ENCODE peak calls at places on chromosomes 12 and 14, in four cellular contexts. Q is adrenal gland, O is fibroblast of lung, Y is esophagus squamous epithelium. G is an unnamed sample.

GRCh38 chr14:103522649-103523582 is at the start of gene CKB:
- DNase-seq in Q (peak), Y (no peak), O (peak), G (peak)

GRCh38 chr12:508795-509194 is 49.1 kb downstream of the B4GALNT3 start:
- DNase-seq in Q (no peak), O (no peak), Y (no peak), G (no peak)

GRCh38 chr12:75289678-75290200 is 40.4 kb downstream of the CAPS2 start:
- DNase-seq in Y (no peak), Q (no peak), O (peak), G (no peak)

GRCh38 chr14:61671086-61671485 is 24.2 kb upstream of the HIF1A start:
- DNase-seq in Y (no peak), Q (no peak), O (no peak), G (no peak)

GRCh38 chr14:49962616-49963015 is 69.7 kb downstream of the ARF6 start:
- DNase-seq in O (no peak), Y (no peak), Q (no peak), G (no peak)

GRCh38 chr12:19382111-19382526 is 57.2 kb upstream of the AEBP2 start:
- DNase-seq in Y (no peak), O (peak), Q (peak), G (no peak)

GRCh38 chr12:81365284-81365683 is 287.4 kb downstream of the ACSS3 start:
- DNase-seq in Y (no peak), O (no peak), Q (no peak), G (no peak)

GRCh38 chr12:54977155-54977554 is 7.4 kb downstream of the TESPA1 start:
- DNase-seq in O (peak), Y (no peak), Q (no peak), G (no peak)

GRCh38 chr14:64220056-64220455 is 74.1 kb downstream of the ESR2 start:
- DNase-seq in Y (no peak), O (no peak), Q (peak), G (no peak)

GRCh38 chr14:69149461-69150244 is 3.3 kb downstream of the DCAF5 start:
- DNase-seq in Q (no peak), O (no peak), Y (no peak), G (no peak)

GRCh38 chr12:52454411-52455201 is 2.7 kb upstream of the KRT6B start:
- DNase-seq in O (no peak), Q (no peak), Y (no peak), G (no peak)

GRCh38 chr12:52461693-52462092 is 9.7 kb upstream of the KRT6B start:
- DNase-seq in O (no peak), Q (no peak), Y (no peak), G (no peak)

GRCh38 chr12:52452101-52452500 is at the start of gene KRT6B:
- DNase-seq in O (no peak), Y (no peak), Q (no peak), G (no peak)

DNA sequence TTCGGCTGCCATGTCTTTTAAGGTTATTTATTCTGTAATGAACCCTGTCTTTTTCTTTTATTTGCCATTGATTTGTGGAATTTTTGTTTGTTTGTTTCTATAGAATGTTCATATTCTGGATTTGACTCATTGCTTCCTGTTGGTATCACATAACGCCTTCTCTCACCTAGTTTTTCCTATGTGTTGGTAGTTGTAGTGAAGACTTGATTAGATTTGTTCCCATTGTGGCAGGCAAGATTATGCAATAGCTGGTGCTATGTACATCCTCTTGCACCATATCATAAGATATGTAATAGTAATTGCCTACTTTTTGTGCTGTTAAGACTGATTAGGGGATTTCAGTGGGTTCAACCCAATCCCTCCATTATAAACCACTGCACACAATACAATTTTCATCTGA is 3.9 kb upstream of the KRT6B start:
- DNase-seq in Y (no peak), O (peak), Q (no peak), G (no peak)
- H3K27ac ChIP-seq in Y (no peak), O (no peak), Q (no peak), G (no peak)

GRCh38 chr12:121304306-121304705 is 7.8 kb upstream of the CAMKK2 start:
- DNase-seq in O (no peak), Q (no peak), Y (no peak), G (no peak)

GRCh38 chr12:121301876-121302275 is 5.4 kb upstream of the CAMKK2 start:
- DNase-seq in Q (no peak), Y (no peak), O (no peak), G (no peak)

GRCh38 chr12:121299662-121300061 is 3.2 kb upstream of the CAMKK2 start:
- DNase-seq in Q (no peak), O (no peak), Y (no peak), G (no peak)

GRCh38 chr12:121296618-121297476 is at the start of gene CAMKK2:
- DNase-seq in Y (no peak), O (peak), Q (peak), G (peak)

GRCh38 chr12:121300083-121300819 is 3.7 kb upstream of the CAMKK2 start:
- DNase-seq in O (no peak), Q (no peak), Y (no peak), G (no peak)
- H3K4me3 ChIP-seq in O (no peak), Q (no peak), Y (no peak), G (no peak)

DNA sequence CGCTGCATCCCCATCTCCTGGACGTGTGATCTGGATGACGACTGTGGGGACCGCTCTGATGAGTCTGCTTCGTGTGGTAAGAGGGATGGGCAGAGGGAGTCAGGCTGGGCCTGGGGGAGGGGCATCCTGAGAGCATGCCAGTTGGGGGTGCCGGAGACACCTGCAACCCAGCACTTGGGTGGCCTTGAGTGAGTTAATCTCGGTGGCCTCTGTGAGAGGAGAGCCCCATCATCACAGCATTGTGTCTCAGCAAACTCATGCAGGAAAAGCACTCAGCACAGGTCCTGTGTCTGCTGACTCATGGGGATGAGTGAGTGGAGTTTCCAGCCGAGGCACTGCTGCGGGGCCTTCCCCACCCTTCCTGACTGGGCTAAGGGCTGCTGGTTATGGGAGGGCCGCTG is 19.6 kb upstream of the LRP1-AS start:
- DNase-seq in O (peak), Y (no peak), Q (peak), G (no peak)
- H3K27ac ChIP-seq in O (no peak), Y (peak), Q (peak), G (no peak)

GRCh38 chr12:102592134-102592533 is 111.8 kb upstream of the IGF1 start:
- DNase-seq in Q (no peak), O (no peak), Y (no peak), G (no peak)
- H3K4me3 ChIP-seq in Q (no peak), O (no peak), Y (no peak), G (no peak)

DNA sequence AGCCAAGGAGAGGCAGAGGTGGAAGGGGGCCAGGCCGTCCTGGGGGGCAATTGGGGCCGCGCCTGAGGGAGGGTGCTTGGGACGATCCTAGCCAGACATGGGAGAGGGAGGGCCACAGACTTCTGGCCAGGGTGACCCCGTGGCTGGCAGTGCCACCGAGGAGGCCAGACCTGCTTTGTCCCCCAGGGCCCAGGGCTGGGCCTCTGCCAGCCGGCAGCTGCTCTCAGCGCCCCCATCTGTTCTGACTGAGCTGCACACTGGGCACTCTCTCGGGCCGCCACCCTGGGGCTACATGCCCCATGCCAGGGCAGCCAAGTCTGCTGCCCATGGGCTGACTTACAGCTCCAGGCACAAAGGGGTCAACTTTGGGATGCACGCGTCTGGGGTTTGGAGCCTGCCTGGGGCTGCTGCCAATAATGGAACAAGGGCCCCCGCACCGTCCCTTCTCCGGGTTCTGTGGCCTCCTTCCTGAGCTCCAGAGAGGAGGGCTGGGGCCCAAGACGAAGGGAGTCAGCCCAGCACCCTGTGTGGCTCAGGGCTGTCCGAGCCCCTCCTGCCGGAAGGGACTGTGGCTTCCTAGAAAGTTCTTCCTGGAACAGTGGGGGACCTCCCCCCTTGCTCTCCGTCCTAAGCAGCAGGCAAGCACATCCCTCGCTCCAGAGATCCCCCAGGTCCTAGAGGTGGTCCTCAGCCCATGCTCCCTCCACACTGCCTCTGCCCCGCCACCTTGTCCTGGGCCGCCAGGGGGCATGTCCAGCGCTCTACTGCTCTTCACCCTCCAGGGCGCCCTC is 1.1 kb downstream of the ADSS1 start:
- DNase-seq in O (peak), Q (no peak), Y (no peak), G (peak)
- H3K27ac ChIP-seq in O (no peak), Q (no peak), Y (peak), G (no peak)

DNA sequence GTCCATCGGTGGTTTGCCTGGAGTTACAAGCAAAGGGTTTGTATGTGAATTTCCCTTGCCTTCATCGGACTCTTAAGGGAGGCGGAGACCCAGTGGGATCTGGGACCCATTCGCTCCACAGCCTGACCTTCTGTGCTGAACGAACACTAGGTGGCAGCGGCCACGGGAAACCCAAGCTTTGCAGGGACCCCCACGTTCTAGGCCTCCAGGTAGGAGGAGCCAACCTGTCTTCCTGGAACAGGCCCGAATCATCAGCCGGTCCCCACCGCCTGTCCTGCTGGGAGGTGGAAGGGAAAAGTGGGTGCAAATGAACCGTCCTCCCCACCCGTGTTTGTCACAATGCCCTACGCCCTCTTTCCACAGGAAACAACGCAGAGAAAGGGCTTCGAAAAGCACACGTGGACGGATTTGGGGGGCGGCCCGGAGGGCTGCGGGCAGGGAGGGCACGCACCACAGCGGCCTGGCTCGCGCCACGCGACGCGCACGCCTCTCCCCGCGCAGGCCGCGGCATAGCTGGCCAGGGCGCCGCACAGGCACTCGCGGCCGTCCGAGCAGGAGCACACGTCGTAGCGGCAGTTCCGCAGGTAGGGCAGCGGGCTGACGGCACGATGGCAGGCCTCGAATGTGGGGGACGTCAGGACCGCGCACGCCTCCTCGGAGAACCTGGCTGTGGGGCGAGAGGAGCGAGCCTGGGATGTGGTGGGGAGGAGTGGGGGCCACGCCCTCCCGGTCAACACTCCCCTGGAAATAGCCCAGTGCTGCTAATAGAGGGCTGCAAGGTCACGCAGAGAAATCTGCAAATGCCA is 67.9 kb downstream of the VWF start:
- DNase-seq in Y (no peak), O (peak), Q (no peak), G (no peak)
- H3K4me3 ChIP-seq in Y (no peak), O (no peak), Q (no peak), G (no peak)

GRCh38 chr12:91380651-91381050 is 198.0 kb upstream of the DCN start:
- DNase-seq in O (no peak), Q (no peak), Y (no peak), G (no peak)
- H3K27ac ChIP-seq in O (no peak), Q (no peak), Y (peak), G (peak)

GRCh38 chr12:106599302-106599701 is 16.5 kb downstream of the RFX4 start:
- DNase-seq in O (no peak), Q (no peak), Y (no peak), G (no peak)
- H3K4me3 ChIP-seq in O (no peak), Q (no peak), Y (no peak), G (no peak)

G was measured in testis.